ENCODE peak calls at places on chromosomes 16 and 17, in ten cellular contexts. N is adrenal gland, Q is esophagus squamous epithelium, C is esophagus muscularis mucosa, S is HCT116, U is spleen, P is Peyer's patch, B is heart left ventricle, R is stomach, T is A549. X is an unnamed sample.

GRCh38 chr17:32827227-32827626 is 49.7 kb downstream of the MYO1D start:
- DNase-seq in N (no peak), Q (no peak), C (no peak), S (no peak), U (no peak), P (no peak), B (no peak), R (no peak), T (no peak), X (no peak)

GRCh38 chr16:63596716-63597115 is 1525.1 kb downstream of the CDH11 start:
- DNase-seq in N (no peak), Q (no peak), C (no peak), S (no peak), U (no peak), P (no peak), B (no peak), R (no peak), T (no peak), X (no peak)

GRCh38 chr17:4389079-4389478 is 22.6 kb upstream of the UBE2G1 start:
- DNase-seq in N (no peak), Q (no peak), C (no peak), S (no peak), U (no peak), P (no peak), B (no peak), R (peak; percentile 64), T (no peak), X (no peak)

GRCh38 chr16:84795338-84796053 is 24.3 kb upstream of the CRISPLD2 start:
- DNase-seq in N (peak; percentile 73), Q (no peak), C (peak; percentile 97), S (no peak), U (peak; percentile 48), P (peak; percentile 75), B (peak; percentile 76), R (peak; percentile 43), T (no peak), X (peak; percentile 45)

GRCh38 chr16:89615596-89616090 is 2.2 kb downstream of the DPEP1 start:
- DNase-seq in N (no peak), Q (no peak), C (no peak), S (no peak), U (no peak), P (peak; percentile 71), B (no peak), R (peak; percentile 47), T (peak; percentile 47), X (peak; percentile 38)

GRCh38 chr16:68417711-68418301 is 30.5 kb downstream of the SMPD3 start:
- DNase-seq in N (no peak), Q (no peak), C (no peak), S (no peak), U (peak; percentile 89), P (peak; percentile 91), B (peak; percentile 44), R (peak; percentile 91), T (no peak), X (peak; percentile 90)

GRCh38 chr17:50013079-50013478 is 18.1 kb upstream of the DLX3 start:
- DNase-seq in N (no peak), Q (no peak), C (no peak), S (no peak), U (no peak), P (peak; percentile 1), B (no peak), R (peak; percentile 0), T (no peak), X (no peak)

GRCh38 chr16:48592839-48593429 is 17.0 kb downstream of the N4BP1 start:
- DNase-seq in N (no peak), Q (no peak), C (no peak), S (no peak), U (no peak), P (no peak), B (no peak), R (no peak), T (no peak), X (no peak)

GRCh38 chr16:57589374-57589773 is 39.1 kb upstream of the ADGRG1 start:
- DNase-seq in N (no peak), Q (no peak), C (no peak), S (no peak), U (no peak), P (peak; percentile 66), B (peak; percentile 16), R (no peak), T (no peak), X (no peak)

GRCh38 chr16:22194707-22195444 is 11.2 kb upstream of the EEF2K start:
- DNase-seq in N (no peak), Q (no peak), C (no peak), S (no peak), U (no peak), P (no peak), B (no peak), R (no peak), T (no peak), X (no peak)

DNA sequence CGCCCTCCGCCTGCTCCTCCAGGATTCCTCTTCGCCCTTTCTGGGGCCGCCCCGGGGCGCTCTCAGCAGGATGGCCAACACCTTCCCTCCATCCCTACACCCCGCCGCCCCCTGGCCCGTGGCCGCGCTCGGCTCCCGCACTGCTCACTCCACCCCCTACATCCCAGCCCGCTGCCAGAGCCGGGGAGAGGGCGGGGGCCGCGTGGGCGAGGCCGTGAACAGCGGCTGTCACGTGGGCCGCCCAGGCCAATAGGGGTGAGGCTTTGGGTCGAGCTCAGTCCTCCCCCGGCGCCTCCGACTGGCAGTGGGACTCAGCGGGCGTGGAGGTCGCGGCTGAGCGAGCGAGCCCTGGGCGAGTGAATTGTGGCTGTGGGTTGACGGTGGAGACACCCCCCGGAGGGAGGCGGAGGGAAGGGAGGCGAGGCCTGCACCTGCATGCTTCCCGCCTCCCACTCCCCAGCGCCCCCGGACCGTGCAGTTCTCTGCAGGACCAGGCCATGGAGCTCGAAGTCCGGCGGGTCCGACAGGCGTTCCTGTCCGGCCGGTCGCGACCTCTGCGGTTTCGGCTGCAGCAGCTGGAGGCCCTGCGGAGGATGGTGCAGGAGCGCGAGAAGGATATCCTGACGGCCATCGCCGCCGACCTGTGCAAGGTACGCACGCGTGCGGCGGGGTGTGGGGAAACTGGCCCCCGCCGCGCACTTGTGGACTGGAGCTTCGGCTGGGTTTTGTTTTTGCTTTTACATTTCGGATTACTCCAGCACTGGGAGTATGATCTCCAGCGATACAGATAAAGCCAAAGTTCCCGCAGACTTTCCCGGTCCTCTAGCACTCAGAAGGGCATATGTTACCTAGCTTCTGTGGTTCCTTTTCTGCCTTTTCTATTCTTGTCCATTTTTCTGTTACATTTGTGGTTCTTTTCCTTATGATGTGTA is at the start of gene ALDH3A2:
- DNase-seq in N (peak; percentile 99), Q (peak; percentile 78), C (peak; percentile 99), S (peak; percentile 85), U (peak; percentile 100), P (peak; percentile 98), B (peak; percentile 98), R (peak; percentile 97), T (peak; percentile 99), X (peak; percentile 94)
- TF ChIP-seq CTCF in N (peak; percentile 20), Q (no peak), C (peak; percentile 24), S (no peak), U (peak; percentile 19), P (no peak), B (no peak), R (no peak), T (peak; percentile 26), X (no peak)

GRCh38 chr17:78862073-78863023 is 21.7 kb upstream of the USP36 start:
- DNase-seq in N (peak; percentile 96), Q (no peak), C (peak; percentile 97), S (peak; percentile 92), U (no peak), P (peak; percentile 83), B (peak; percentile 67), R (peak; percentile 76), T (peak; percentile 87), X (peak; percentile 88)
- TF ChIP-seq POLR2A in N (peak; percentile 85), Q (no peak), C (peak; percentile 13), S (peak; percentile 25), U (no peak), P (no peak), B (no peak), R (no peak), T (peak; percentile 40), X (peak; percentile 60)

GRCh38 chr16:15810949-15811348 is 45.9 kb downstream of the MYH11 start:
- DNase-seq in N (no peak), Q (no peak), C (no peak), S (no peak), U (no peak), P (no peak), B (no peak), R (no peak), T (no peak), X (no peak)

GRCh38 chr16:15811778-15812750 is 44.8 kb downstream of the MYH11 start:
- DNase-seq in N (no peak), Q (no peak), C (no peak), S (no peak), U (peak; percentile 27), P (no peak), B (peak; percentile 22), R (peak; percentile 44), T (no peak), X (peak; percentile 74)

GRCh38 chr16:15810411-15810810 is 46.4 kb downstream of the MYH11 start:
- DNase-seq in N (no peak), Q (no peak), C (no peak), S (no peak), U (peak; percentile 2), P (no peak), B (no peak), R (no peak), T (no peak), X (no peak)

GRCh38 chr16:15808071-15808470 is 48.8 kb downstream of the MYH11 start:
- DNase-seq in N (no peak), Q (no peak), C (no peak), S (no peak), U (peak; percentile 52), P (no peak), B (no peak), R (no peak), T (no peak), X (no peak)

GRCh38 chr16:15811416-15811777 is 45.4 kb downstream of the MYH11 start:
- DNase-seq in N (no peak), Q (no peak), C (no peak), S (no peak), U (peak; percentile 22), P (no peak), B (no peak), R (no peak), T (no peak), X (no peak)
- H3K4me1 ChIP-seq in N (no peaks in the 10 kb centered on the region), Q (no peaks in the 10 kb centered on the region), C (peaks cover 100% of the 10 kb centered on the region), S (no peaks in the 10 kb centered on the region), U (no peaks in the 10 kb centered on the region), P (no peaks in the 10 kb centered on the region), B (peaks cover 8% of the 10 kb centered on the region), R (peaks cover 10% of the 10 kb centered on the region), T (no peaks in the 10 kb centered on the region), X (peaks cover 9% of the 10 kb centered on the region)

DNA sequence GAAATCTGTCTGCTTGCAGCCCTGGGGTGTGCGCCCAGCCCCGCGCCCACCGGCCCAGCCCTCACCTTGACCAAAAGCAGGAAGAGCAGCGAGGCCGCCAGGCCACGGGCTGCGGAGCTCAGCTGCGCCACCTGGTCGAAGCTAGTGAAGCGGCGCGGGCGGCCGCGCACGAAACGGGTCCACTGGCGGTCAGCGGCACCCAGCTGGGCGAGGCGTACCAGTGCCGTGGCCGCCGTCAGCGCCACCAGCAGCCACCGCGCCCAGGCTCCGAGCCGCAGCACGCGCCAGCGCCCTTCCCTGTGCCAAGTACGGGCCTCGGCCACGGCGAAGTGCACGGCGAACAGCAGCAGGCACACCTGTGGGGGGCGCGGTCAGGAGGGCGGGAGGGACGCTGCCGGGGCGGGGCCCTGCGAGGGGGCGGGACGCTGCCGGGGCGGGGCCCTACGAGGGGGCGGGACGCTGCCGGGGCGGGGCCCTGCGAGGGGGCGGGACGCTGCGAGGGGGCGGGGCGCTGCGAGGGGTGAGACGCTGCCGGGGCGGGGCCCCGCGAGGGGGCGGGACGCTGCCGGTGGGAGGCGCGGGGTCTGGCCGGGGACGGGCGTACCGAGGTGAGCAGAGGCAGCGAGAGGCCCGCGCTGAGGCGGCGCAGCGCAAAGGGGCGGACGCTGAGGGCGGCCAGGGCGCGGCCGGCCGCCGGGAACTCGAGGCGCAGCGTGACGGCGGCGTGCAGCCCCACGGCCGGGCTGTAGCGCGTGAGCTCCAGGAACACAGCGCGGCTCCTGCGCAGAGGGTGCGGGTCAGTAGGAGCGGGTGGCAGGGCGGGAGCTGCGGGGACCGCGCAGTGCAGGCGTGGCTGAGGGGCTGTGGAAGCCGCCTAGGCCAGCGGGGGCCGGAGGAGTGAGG is 43.3 kb downstream of the TSC2 start:
- DNase-seq in N (peak; percentile 91), Q (no peak), C (no peak), S (peak; percentile 66), U (no peak), P (peak; percentile 88), B (no peak), R (peak; percentile 94), T (no peak), X (peak; percentile 93)
- TF ChIP-seq CTCF in N (peak; percentile 17), Q (no peak), C (no peak), S (peak; percentile 54), U (peak; percentile 23), P (peak; percentile 62), B (no peak), R (no peak), T (peak; percentile 15), X (peak; percentile 21)

X was measured in body of pancreas.